ENCODE peak calls at places on chromosomes 11 and 22, in eight cellular contexts. V, P, U, Z, O, I, L and C are unnamed samples.

GRCh38 chr22:37202706-37203105 is 9.6 kb downstream of the SSTR3 start:
- DNase-seq in V (no peak), P (no peak), U (no peak), Z (no peak), O (no peak), I (no peak), L (no peak), C (no peak)

GRCh38 chr11:118339281-118340045 is 3.0 kb downstream of the CD3D start:
- DNase-seq in V (no peak), P (no peak), U (no peak), Z (no peak), O (peak), I (no peak), L (no peak), C (no peak)

GRCh38 chr11:76096552-76096951 is 109.8 kb downstream of the WNT11 start:
- DNase-seq in V (no peak), P (no peak), U (no peak), Z (no peak), O (no peak), I (no peak), L (no peak), C (no peak)

GRCh38 chr11:65355013-65355775 is 643 bp downstream of the TIGD3 start:
- DNase-seq in V (peak), P (peak), U (no peak), Z (peak), O (peak), I (peak), L (peak), C (peak)

GRCh38 chr11:122491486-122491885 is 164.0 kb upstream of the UBASH3B start:
- DNase-seq in V (no peak), P (no peak), U (no peak), Z (no peak), O (no peak), I (no peak), L (no peak), C (no peak)

GRCh38 chr11:99505319-99505718 is 484.6 kb downstream of the CNTN5 start:
- DNase-seq in V (no peak), P (no peak), U (no peak), Z (no peak), O (no peak), I (no peak), L (no peak), C (no peak)

GRCh38 chr11:18324381-18324780 is 2.0 kb downstream of the GTF2H1 start:
- DNase-seq in V (no peak), P (no peak), U (no peak), Z (no peak), O (no peak), I (no peak), L (no peak), C (no peak)

GRCh38 chr11:73856001-73856663 is 20.5 kb downstream of the COA4 start:
- DNase-seq in V (no peak), P (no peak), U (no peak), Z (no peak), O (no peak), I (no peak), L (no peak), C (no peak)

GRCh38 chr22:37746366-37747089 is 49.7 kb downstream of the TRIOBP start:
- DNase-seq in V (no peak), P (peak), U (no peak), Z (peak), O (no peak), I (peak), L (no peak), C (peak)

GRCh38 chr11:115322553-115323203 is 181.5 kb downstream of the CADM1 start:
- DNase-seq in V (no peak), P (no peak), U (no peak), Z (no peak), O (no peak), I (no peak), L (no peak), C (no peak)

GRCh38 chr11:17736921-17737817 is 2.6 kb downstream of the KCNC1 start:
- DNase-seq in V (no peak), P (no peak), U (no peak), Z (no peak), O (no peak), I (peak), L (no peak), C (no peak)

GRCh38 chr22:19128009-19128401 is 3.1 kb upstream of the TSSK2 start:
- DNase-seq in V (no peak), P (no peak), U (no peak), Z (no peak), O (no peak), I (no peak), L (no peak), C (no peak)

GRCh38 chr11:92297551-92298237 is 73.1 kb downstream of the FAT3 start:
- DNase-seq in V (no peak), P (no peak), U (no peak), Z (no peak), O (no peak), I (no peak), L (no peak), C (no peak)

GRCh38 chr11:46285173-46285572 is 7.7 kb downstream of the CREB3L1 start:
- DNase-seq in V (no peak), P (no peak), U (no peak), Z (no peak), O (no peak), I (no peak), L (no peak), C (no peak)

GRCh38 chr11:126318642-126319373 is 14.9 kb downstream of the DCPS start:
- DNase-seq in V (no peak), P (no peak), U (no peak), Z (no peak), O (peak), I (no peak), L (no peak), C (no peak)

GRCh38 chr22:50272103-50272782 is 2.1 kb upstream of the MAPK11 start:
- DNase-seq in V (no peak), P (no peak), U (no peak), Z (no peak), O (no peak), I (peak), L (no peak), C (no peak)

GRCh38 chr22:35622132-35622913 is 5.2 kb upstream of the MB start:
- DNase-seq in V (no peak), P (no peak), U (no peak), Z (no peak), O (no peak), I (no peak), L (peak), C (peak)